ENCODE peak calls at places on chromosomes 7 and 10, in five cellular contexts. One of them, this sample, is unnamed.

GRCh38 chr7:94228678-94229077 is 166.0 kb upstream of the COL1A2 start:
- DNase-seq in A549: no peak
- DNase-seq in fibroblast of the aortic adventitia: peak
- DNase-seq in breast epithelium: no peak
- DNase-seq in psoas muscle: no peak
- DNase-seq in this sample: peak

GRCh38 chr10:96646774-96647173 is 60.0 kb upstream of the TM9SF3 start:
- DNase-seq in A549: no peak
- DNase-seq in fibroblast of the aortic adventitia: no peak
- DNase-seq in breast epithelium: no peak
- DNase-seq in psoas muscle: no peak
- DNase-seq in this sample: no peak

GRCh38 chr7:83655951-83656556 is 7.1 kb upstream of the SEMA3E start:
- DNase-seq in A549: peak
- DNase-seq in fibroblast of the aortic adventitia: peak
- DNase-seq in breast epithelium: no peak
- DNase-seq in psoas muscle: no peak
- DNase-seq in this sample: peak

GRCh38 chr7:139960158-139960557 is 102.6 kb downstream of the PARP12 start:
- DNase-seq in A549: no peak
- DNase-seq in fibroblast of the aortic adventitia: peak
- DNase-seq in breast epithelium: no peak
- DNase-seq in psoas muscle: no peak
- DNase-seq in this sample: peak

GRCh38 chr7:30365626-30366025 is 81.2 kb downstream of the ZNRF2 start:
- DNase-seq in A549: no peak
- DNase-seq in fibroblast of the aortic adventitia: no peak
- DNase-seq in breast epithelium: no peak
- DNase-seq in psoas muscle: no peak
- DNase-seq in this sample: no peak

GRCh38 chr7:91837397-91838070 is 43.0 kb downstream of the MTERF1 start:
- DNase-seq in A549: no peak
- DNase-seq in fibroblast of the aortic adventitia: no peak
- DNase-seq in breast epithelium: no peak
- DNase-seq in psoas muscle: no peak
- DNase-seq in this sample: no peak

GRCh38 chr7:143477501-143478150 is at the start of gene TAS2R41:
- DNase-seq in A549: no peak
- DNase-seq in fibroblast of the aortic adventitia: no peak
- DNase-seq in breast epithelium: no peak
- DNase-seq in psoas muscle: no peak
- DNase-seq in this sample: no peak

GRCh38 chr7:40969641-40970040 is 733.2 kb downstream of the INHBA start:
- DNase-seq in A549: no peak
- DNase-seq in fibroblast of the aortic adventitia: no peak
- DNase-seq in breast epithelium: no peak
- DNase-seq in psoas muscle: no peak
- DNase-seq in this sample: no peak

GRCh38 chr7:149420006-149420405 is 40.9 kb downstream of the ZNF777 start:
- DNase-seq in A549: no peak
- DNase-seq in fibroblast of the aortic adventitia: no peak
- DNase-seq in breast epithelium: no peak
- DNase-seq in psoas muscle: no peak
- DNase-seq in this sample: no peak

GRCh38 chr7:121019018-121019417 is 30.5 kb downstream of the CPED1 start:
- DNase-seq in A549: no peak
- DNase-seq in fibroblast of the aortic adventitia: peak
- DNase-seq in breast epithelium: no peak
- DNase-seq in psoas muscle: no peak
- DNase-seq in this sample: peak

GRCh38 chr10:26573674-26574073 is 123.8 kb upstream of the PDSS1 start:
- DNase-seq in A549: no peak
- DNase-seq in fibroblast of the aortic adventitia: no peak
- DNase-seq in breast epithelium: no peak
- DNase-seq in psoas muscle: no peak
- DNase-seq in this sample: no peak

GRCh38 chr7:117269417-117269816 is 53.4 kb downstream of the WNT2 start:
- DNase-seq in A549: peak
- DNase-seq in fibroblast of the aortic adventitia: peak
- DNase-seq in breast epithelium: no peak
- DNase-seq in psoas muscle: no peak
- DNase-seq in this sample: peak

GRCh38 chr10:68897336-68897741 is 3.8 kb upstream of the DDX50 start:
- DNase-seq in A549: peak
- DNase-seq in fibroblast of the aortic adventitia: peak
- DNase-seq in breast epithelium: no peak
- DNase-seq in psoas muscle: no peak
- DNase-seq in this sample: peak

GRCh38 chr7:103547451-103548284 is 101.7 kb upstream of the SLC26A5 start:
- DNase-seq in A549: no peak
- DNase-seq in fibroblast of the aortic adventitia: no peak
- DNase-seq in breast epithelium: no peak
- DNase-seq in psoas muscle: no peak
- DNase-seq in this sample: peak

GRCh38 chr10:101615760-101616116 is 27.6 kb downstream of the DPCD start:
- DNase-seq in A549: no peak
- DNase-seq in fibroblast of the aortic adventitia: no peak
- DNase-seq in breast epithelium: no peak
- DNase-seq in psoas muscle: no peak
- DNase-seq in this sample: peak

GRCh38 chr10:101613646-101614045 is 25.5 kb downstream of the DPCD start:
- DNase-seq in A549: no peak
- DNase-seq in fibroblast of the aortic adventitia: no peak
- DNase-seq in breast epithelium: no peak
- DNase-seq in psoas muscle: no peak
- DNase-seq in this sample: no peak

GRCh38 chr10:101616415-101617101 is 28.4 kb downstream of the DPCD start:
- DNase-seq in A549: no peak
- DNase-seq in fibroblast of the aortic adventitia: no peak
- DNase-seq in breast epithelium: no peak
- DNase-seq in psoas muscle: no peak
- DNase-seq in this sample: no peak

GRCh38 chr10:101617102-101617823 is 29.1 kb downstream of the DPCD start:
- DNase-seq in A549: peak
- DNase-seq in fibroblast of the aortic adventitia: no peak
- DNase-seq in breast epithelium: no peak
- DNase-seq in psoas muscle: no peak
- DNase-seq in this sample: no peak

DNA sequence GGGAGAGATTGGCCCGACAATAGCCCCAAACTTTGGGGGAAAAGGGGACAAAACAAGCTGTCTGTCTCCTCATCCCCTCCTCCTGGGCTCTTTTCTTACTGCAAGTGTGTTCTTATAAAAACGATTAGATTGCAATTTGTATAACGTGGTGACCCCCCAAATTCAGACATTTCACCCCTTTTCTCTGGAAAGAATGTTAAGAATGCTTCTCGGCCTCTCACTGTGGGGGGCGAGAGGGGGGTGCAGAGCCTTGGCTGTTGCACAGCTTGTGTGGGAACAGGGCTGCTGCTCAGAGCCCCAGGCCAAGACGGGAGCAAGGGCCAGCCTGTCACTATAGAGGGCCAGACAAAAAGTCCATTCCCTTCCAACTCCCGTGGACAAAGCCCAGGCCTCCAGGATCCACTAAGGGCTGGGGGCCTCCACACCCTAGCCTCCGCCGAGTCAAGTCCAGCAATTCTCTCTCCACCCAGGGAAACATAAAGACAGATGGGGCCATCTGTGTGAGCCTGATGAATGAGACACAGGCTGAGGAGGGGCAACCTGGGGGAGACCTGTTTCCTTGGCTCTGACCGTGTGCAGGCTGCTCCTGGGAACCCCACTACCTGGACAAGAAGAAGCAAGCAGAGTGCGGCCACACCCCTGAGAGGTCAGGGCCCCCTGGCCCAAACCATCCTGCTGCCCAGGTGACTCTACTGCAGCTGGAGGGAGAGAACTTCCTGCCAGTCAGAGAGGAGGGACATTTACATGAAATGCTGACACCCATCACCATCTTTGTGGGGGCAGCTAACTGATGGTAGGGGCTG is 27.0 kb downstream of the DPCD start:
- DNase-seq in A549: no peak
- DNase-seq in fibroblast of the aortic adventitia: no peak
- DNase-seq in breast epithelium: no peak
- DNase-seq in psoas muscle: no peak
- DNase-seq in this sample: peak
- TF ChIP-seq CTCF in A549: no peak
- TF ChIP-seq CTCF in fibroblast of the aortic adventitia: no peak
- TF ChIP-seq CTCF in breast epithelium: no peak
- TF ChIP-seq CTCF in psoas muscle: no peak
- TF ChIP-seq CTCF in this sample: no peak

DNA sequence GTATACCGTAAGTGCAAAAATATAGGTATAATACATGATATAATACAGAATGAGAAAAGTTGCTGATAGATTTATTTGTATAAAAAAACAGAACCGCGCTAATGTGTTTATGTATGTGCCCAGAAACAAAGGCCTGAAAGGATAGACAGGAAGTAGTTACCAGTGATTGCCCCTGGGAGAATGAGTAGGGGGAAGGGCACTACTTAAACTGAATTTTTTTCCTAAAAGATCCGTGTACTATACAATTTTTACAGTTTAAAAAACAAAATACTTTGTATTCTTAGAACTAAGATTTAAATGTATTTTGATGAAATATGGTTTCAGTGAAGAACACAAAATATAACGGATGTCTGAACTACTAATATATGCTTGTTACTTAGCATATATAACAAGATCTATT is 2.9 kb downstream of the IPMK start:
- DNase-seq in A549: no peak
- DNase-seq in fibroblast of the aortic adventitia: no peak
- DNase-seq in breast epithelium: no peak
- DNase-seq in psoas muscle: no peak
- DNase-seq in this sample: no peak
- H3K4me3 ChIP-seq in A549: no peak
- H3K4me3 ChIP-seq in fibroblast of the aortic adventitia: no peak
- H3K4me3 ChIP-seq in breast epithelium: no peak
- H3K4me3 ChIP-seq in psoas muscle: peak
- H3K4me3 ChIP-seq in this sample: no peak

DNA sequence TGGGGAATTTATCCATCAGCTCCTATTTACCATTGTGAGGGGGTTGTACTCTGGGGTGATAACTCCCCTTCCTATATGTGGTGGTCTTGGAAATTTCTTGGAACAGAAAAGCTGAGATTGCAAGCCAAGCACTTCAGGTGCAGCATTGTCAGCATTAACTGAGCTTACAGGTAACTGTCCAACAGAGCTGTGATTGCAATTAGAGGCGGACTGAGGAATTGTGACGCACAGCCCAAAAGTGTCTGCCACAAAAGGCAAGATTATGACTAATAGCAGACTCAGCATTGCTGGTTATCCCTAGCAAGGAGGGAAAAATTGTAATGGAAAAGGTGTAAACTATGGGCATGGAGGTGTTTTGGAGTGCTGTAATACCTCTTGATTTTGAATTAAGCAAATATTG is 126.1 kb upstream of the AGR3 start:
- DNase-seq in A549: no peak
- DNase-seq in fibroblast of the aortic adventitia: no peak
- DNase-seq in breast epithelium: no peak
- DNase-seq in psoas muscle: no peak
- DNase-seq in this sample: no peak
- TF ChIP-seq CTCF in A549: no peak
- TF ChIP-seq CTCF in fibroblast of the aortic adventitia: no peak
- TF ChIP-seq CTCF in breast epithelium: no peak
- TF ChIP-seq CTCF in psoas muscle: no peak
- TF ChIP-seq CTCF in this sample: no peak

GRCh38 chr10:88157981-88158465 is 294.6 kb downstream of the PTEN start:
- DNase-seq in A549: peak
- DNase-seq in fibroblast of the aortic adventitia: peak
- DNase-seq in breast epithelium: no peak
- DNase-seq in psoas muscle: no peak
- DNase-seq in this sample: peak
- H3K4me3 ChIP-seq in A549: no peak
- H3K4me3 ChIP-seq in fibroblast of the aortic adventitia: no peak
- H3K4me3 ChIP-seq in breast epithelium: no peak
- H3K4me3 ChIP-seq in psoas muscle: no peak
- H3K4me3 ChIP-seq in this sample: no peak

DNA sequence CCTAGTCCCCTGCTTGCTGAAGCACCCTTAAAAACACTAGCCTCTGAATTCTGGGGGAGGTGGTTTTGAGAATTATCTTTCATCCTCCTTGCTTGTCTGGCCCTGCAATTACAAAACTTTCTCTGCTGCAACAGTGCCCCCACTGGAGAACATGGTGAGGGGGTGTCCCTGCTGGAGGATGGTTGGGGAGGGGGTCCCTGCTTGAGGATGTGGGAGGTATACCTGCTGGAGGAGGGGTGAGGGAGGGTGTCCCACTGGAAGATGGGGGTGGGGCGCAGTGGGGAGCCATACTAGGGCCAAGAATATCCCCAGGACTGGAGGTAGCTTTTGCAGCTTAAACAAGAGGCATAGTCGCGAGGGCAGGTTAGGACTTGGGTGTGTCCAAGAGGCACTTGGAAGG is 3.2 kb upstream of the POLM start:
- DNase-seq in A549: no peak
- DNase-seq in fibroblast of the aortic adventitia: no peak
- DNase-seq in breast epithelium: no peak
- DNase-seq in psoas muscle: no peak
- DNase-seq in this sample: no peak
- TF ChIP-seq CTCF in A549: no peak
- TF ChIP-seq CTCF in fibroblast of the aortic adventitia: peak
- TF ChIP-seq CTCF in breast epithelium: no peak
- TF ChIP-seq CTCF in psoas muscle: no peak
- TF ChIP-seq CTCF in this sample: peak

DNA sequence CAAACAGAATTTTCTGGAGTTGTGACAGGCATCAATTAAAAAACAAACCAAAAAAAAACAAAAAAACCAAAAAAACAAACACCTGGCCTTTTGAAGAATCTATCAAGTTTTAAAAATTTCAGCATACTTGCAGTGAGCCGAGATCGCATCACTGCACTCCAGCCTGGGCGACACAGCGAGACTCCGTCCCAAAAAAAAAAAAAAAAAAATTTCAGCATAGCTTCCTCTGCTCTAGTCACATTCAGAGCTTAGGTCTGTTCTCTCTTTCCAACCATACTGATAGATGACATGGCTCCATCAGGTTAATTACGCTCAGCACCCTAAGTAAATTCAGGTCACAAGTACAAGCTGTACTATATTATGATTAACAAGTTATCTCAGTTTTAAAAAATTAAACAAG is 3.1 kb downstream of the KBTBD2 start:
- DNase-seq in A549: no peak
- DNase-seq in fibroblast of the aortic adventitia: no peak
- DNase-seq in breast epithelium: no peak
- DNase-seq in psoas muscle: no peak
- DNase-seq in this sample: no peak
- H3K4me3 ChIP-seq in A549: no peak
- H3K4me3 ChIP-seq in fibroblast of the aortic adventitia: no peak
- H3K4me3 ChIP-seq in breast epithelium: no peak
- H3K4me3 ChIP-seq in psoas muscle: peak
- H3K4me3 ChIP-seq in this sample: no peak

DNA sequence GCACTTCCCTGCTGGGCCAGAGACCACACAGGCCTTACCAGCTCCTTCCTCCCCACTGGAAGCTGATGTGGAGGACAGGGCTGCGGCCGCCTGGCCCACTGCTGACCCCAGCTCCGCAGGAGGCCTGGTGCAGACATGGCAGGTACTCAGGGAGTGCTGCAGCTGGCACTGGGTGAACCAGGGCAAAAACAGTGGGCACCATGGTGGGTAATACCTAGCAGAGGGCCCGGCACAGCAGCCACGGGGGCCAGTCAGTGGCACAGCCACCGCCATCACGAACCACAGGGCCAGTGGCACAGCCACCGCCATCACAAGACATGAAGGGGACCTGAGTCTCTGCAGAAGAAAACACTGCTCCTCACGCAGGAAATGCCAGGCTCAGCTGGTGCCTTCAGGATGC is 152.6 kb upstream of the PPP2R2D start:
- DNase-seq in A549: no peak
- DNase-seq in fibroblast of the aortic adventitia: no peak
- DNase-seq in breast epithelium: no peak
- DNase-seq in psoas muscle: peak
- DNase-seq in this sample: no peak
- TF ChIP-seq CTCF in A549: no peak
- TF ChIP-seq CTCF in fibroblast of the aortic adventitia: no peak
- TF ChIP-seq CTCF in breast epithelium: no peak
- TF ChIP-seq CTCF in psoas muscle: no peak
- TF ChIP-seq CTCF in this sample: no peak